ENCODE peak calls at places on chromosomes 13 and 19, in four cellular contexts. G is suprapubic skin, B is esophagus muscularis mucosa, F is GM23338. Y is an unnamed sample.

GRCh38 chr19:45863840-45864628 is at the start of gene FOXA3:
- DNase-seq in F (peak; percentile 84), G (no peak), B (no peak), Y (no peak)

GRCh38 chr19:30204721-30205120 is 167.5 kb upstream of the ZNF536 start:
- DNase-seq in F (no peak), B (peak; percentile 90), G (no peak), Y (no peak)

GRCh38 chr19:54707932-54708331 is 16.3 kb upstream of the KIR3DL3 start:
- DNase-seq in G (no peak), F (no peak), B (no peak), Y (peak; percentile 43)

GRCh38 chr13:24842533-24843278 is 78.7 kb downstream of the RNF17 start:
- DNase-seq in B (no peak), G (no peak), F (no peak), Y (no peak)

GRCh38 chr13:22173605-22174004 is 502.7 kb downstream of the FGF9 start:
- DNase-seq in F (no peak), G (no peak), B (no peak), Y (no peak)

GRCh38 chr19:2235026-2235395 is 1.1 kb downstream of the PLEKHJ1 start:
- DNase-seq in G (no peak), F (no peak), B (no peak), Y (no peak)

GRCh38 chr19:51366050-51366998 is at the start of gene ETFB:
- DNase-seq in G (peak; percentile 99), F (peak; percentile 100), B (peak; percentile 99), Y (peak; percentile 98)

GRCh38 chr13:76894401-76895110 is 8.4 kb upstream of the KCTD12 start:
- DNase-seq in G (no peak), B (no peak), F (no peak), Y (no peak)

GRCh38 chr13:43805681-43806128 is 18.9 kb upstream of the ENOX1 start:
- DNase-seq in B (no peak), F (peak; percentile 59), G (no peak), Y (no peak)

GRCh38 chr19:31127132-31127967 is 221.9 kb downstream of the TSHZ3 start:
- DNase-seq in B (no peak), G (no peak), F (no peak), Y (no peak)

GRCh38 chr13:98368019-98368418 is 190.9 kb upstream of the RNF113B start:
- DNase-seq in F (no peak), B (no peak), G (no peak), Y (no peak)

GRCh38 chr13:23445794-23446193 is 12.3 kb upstream of the SACS start:
- DNase-seq in G (no peak), B (no peak), F (no peak), Y (no peak)

GRCh38 chr13:105050696-105051095 is 1484.8 kb downstream of the EFNB2 start:
- DNase-seq in F (no peak), B (no peak), G (no peak), Y (no peak)

GRCh38 chr19:55082023-55082851 is 6.6 kb downstream of the EPS8L1 start:
- DNase-seq in G (peak; percentile 71), B (no peak), F (peak; percentile 97), Y (no peak)

GRCh38 chr13:19618925-19619324 is 14.5 kb upstream of the MPHOSPH8 start:
- DNase-seq in B (no peak), F (peak; percentile 80), G (no peak), Y (no peak)

GRCh38 chr13:24540236-24541126 is 27.9 kb upstream of the PARP4 start:
- DNase-seq in G (no peak), F (peak; percentile 87), B (no peak), Y (no peak)

GRCh38 chr13:99981115-99982020 is at the start of gene ZIC2:
- DNase-seq in B (no peak), F (peak; percentile 86), G (no peak), Y (no peak)

GRCh38 chr19:54325194-54325621 is 12.2 kb upstream of the LILRA5 start:
- DNase-seq in F (peak; percentile 76), G (no peak), B (no peak), Y (no peak)

GRCh38 chr13:60881507-60881906 is 484.5 kb downstream of the TDRD3 start:
- DNase-seq in F (peak; percentile 46), B (no peak), G (no peak), Y (no peak)

GRCh38 chr19:53055117-53055516 is 10.6 kb downstream of the ERVV-2 start:
- DNase-seq in G (no peak), F (no peak), B (no peak), Y (no peak)

GRCh38 chr19:46376241-46377153 is 29.6 kb downstream of the PPP5C start:
- DNase-seq in G (no peak), B (no peak), F (no peak), Y (no peak)

GRCh38 chr13:99404005-99404755 is 97.0 kb upstream of the GPR183 start:
- DNase-seq in G (peak; percentile 55), B (no peak), F (no peak), Y (no peak)

GRCh38 chr13:106599875-106600797 is 32.2 kb upstream of the ARGLU1 start:
- DNase-seq in F (no peak), B (no peak), G (no peak), Y (no peak)

GRCh38 chr19:16191216-16191908 is 6.2 kb downstream of the FAM32A start:
- DNase-seq in G (no peak), B (no peak), F (peak; percentile 10), Y (no peak)

GRCh38 chr13:32426981-32427851 is 714 bp downstream of the N4BP2L1 start:
- DNase-seq in B (peak; percentile 92), G (peak; percentile 73), F (peak; percentile 91), Y (peak; percentile 62)

GRCh38 chr13:30745917-30746686 is 10.8 kb downstream of the ALOX5AP start:
- DNase-seq in G (no peak), F (no peak), B (no peak), Y (no peak)

GRCh38 chr13:32528358-32528757 is 10.2 kb downstream of the N4BP2L2 start:
- DNase-seq in G (no peak), F (no peak), B (no peak), Y (no peak)

GRCh38 chr19:2462635-2463421 is 6.1 kb upstream of the LMNB2 start:
- DNase-seq in B (peak; percentile 94), G (peak; percentile 89), F (peak; percentile 100), Y (peak; percentile 89)

GRCh38 chr19:56837892-56838679 is 2.4 kb downstream of the PEG3 start:
- DNase-seq in B (no peak), F (no peak), G (peak; percentile 82), Y (peak; percentile 67)

GRCh38 chr13:102597029-102598015 is 536 bp downstream of the TPP2 start:
- DNase-seq in G (peak; percentile 69), F (peak; percentile 31), B (no peak), Y (no peak)

GRCh38 chr13:75486654-75487053 is 4.7 kb upstream of the TBC1D4 start:
- DNase-seq in F (no peak), B (no peak), G (no peak), Y (no peak)

GRCh38 chr19:51542699-51543098 is 11.2 kb upstream of the SIGLEC6 start:
- DNase-seq in F (no peak), G (no peak), B (no peak), Y (no peak)

GRCh38 chr13:44050450-44051063 is 170.9 kb downstream of the LACC1 start:
- DNase-seq in B (no peak), G (no peak), F (peak; percentile 30), Y (no peak)

GRCh38 chr19:37981785-37982475 is 74.9 kb downstream of the SIPA1L3 start:
- DNase-seq in F (no peak), G (peak; percentile 53), B (no peak), Y (no peak)

GRCh38 chr13:105918842-105919741 is 616.4 kb downstream of the EFNB2 start:
- DNase-seq in B (no peak), F (peak; percentile 27), G (no peak), Y (no peak)

GRCh38 chr19:48752511-48753365 is at the start of gene FUT1:
- DNase-seq in F (peak; percentile 98), B (no peak), G (peak; percentile 79), Y (peak; percentile 87)
- H3K27ac ChIP-seq in F (peak within 1 kb of the TSS; percentile 98), B (peak within 1 kb of the TSS; percentile 61), G (peak within 1 kb of the TSS; percentile 22), Y (peak within 1 kb of the TSS; percentile 56)

GRCh38 chr19:4638828-4639530 is at the start of gene TNFAIP8L1:
- DNase-seq in B (peak; percentile 99), F (peak; percentile 98), G (peak; percentile 97), Y (peak; percentile 95)
- TF ChIP-seq POLR2AphosphoS5 in B (no peak), F (peak; percentile 27), G (no peak), Y (peak; percentile 12)

DNA sequence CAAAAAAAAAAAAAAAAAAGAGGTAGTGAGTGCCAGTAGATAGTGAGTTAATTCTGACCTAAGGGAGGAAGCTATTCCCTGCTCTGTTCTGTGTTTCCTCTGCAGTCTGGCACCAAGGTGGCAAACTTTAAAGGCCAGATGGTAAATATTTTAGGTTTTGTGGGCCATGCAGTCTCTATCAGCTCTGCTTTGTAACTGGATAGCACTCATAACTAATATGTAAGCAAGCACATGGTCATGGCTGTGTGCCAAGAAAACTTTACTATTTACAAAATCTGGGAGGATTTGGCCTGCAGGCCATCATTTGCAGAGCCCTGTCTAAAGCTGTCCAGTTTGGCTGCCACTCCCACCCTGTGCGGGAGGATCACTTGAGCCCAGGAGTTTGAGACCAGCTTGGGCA is 4.3 kb downstream of the PIN1 start:
- DNase-seq in F (no peak), B (no peak), G (no peak), Y (no peak)
- H3K36me3 ChIP-seq in F (no peaks in the 10 kb centered on the region), B (peaks cover 64% of the 10 kb centered on the region), G (peaks cover 60% of the 10 kb centered on the region), Y (no peaks in the 10 kb centered on the region)

DNA sequence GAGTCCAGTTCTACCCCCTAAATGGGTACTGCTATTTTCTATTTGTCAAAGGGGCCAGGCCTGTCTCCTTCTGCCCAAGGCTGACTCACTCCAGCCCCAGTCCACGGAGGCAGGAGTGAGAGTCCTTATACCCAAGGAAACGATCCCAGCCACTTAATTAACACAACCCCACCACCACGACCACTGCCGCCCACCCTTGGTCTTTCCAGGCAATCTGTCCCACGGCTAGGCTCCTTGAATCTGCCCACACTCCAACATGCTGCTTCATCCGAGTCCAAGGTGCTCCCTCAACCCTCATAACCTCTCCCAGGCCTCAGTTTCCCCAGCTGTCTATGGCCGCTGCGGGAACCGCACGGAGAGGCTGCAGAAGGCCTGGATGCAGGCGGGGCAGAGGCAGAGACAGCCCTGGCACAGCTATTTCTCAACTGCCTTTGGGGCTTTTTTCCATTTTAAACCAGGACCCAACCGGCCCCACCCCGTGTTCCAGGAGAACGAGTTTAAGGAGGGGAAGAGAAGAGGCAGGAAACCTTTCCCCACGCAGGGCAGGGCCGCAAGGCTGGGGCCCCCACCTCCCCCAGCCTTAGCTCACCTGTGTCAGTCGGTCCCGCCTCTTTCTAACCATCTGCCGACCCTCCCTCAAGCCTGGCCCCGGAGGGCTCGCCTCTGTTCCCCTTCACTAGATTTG is 746 bp downstream of the RAB3D start:
- DNase-seq in G (no peak), F (no peak), B (no peak), Y (no peak)
- H3K27ac ChIP-seq in G (peak overlapping the region; percentile 83), F (no peak overlapping the region), B (peak overlapping the region; percentile 88), Y (peak overlapping the region; percentile 90)

GRCh38 chr19:19866599-19867248 is 1.0 kb downstream of the ZNF253 start:
- DNase-seq in F (peak; percentile 95), G (no peak), B (no peak), Y (no peak)
- TF ChIP-seq POLR2AphosphoS5 in F (peak; percentile 85), G (no peak), B (no peak), Y (no peak)

GRCh38 chr19:21750586-21751128 is 16.7 kb downstream of the ZNF100 start:
- DNase-seq in B (no peak), F (no peak), G (no peak), Y (no peak)
- H3K36me3 ChIP-seq in B (peaks cover 31% of the 10 kb centered on the region), F (peaks cover 19% of the 10 kb centered on the region), G (peaks cover 46% of the 10 kb centered on the region), Y (no peaks in the 10 kb centered on the region)

GRCh38 chr13:110290811-110291210 is 16.1 kb downstream of the COL4A1 start:
- DNase-seq in B (no peak), G (no peak), F (no peak), Y (no peak)
- H3K27ac ChIP-seq in B (peak overlapping the region; percentile 99), G (no peak overlapping the region), F (no peak overlapping the region), Y (no peak overlapping the region)

Y was measured in breast epithelium.